ENCODE peak calls at places on chromosomes 11 and 22, in seven cellular contexts. U is mammary epithelial cell; I is CD8-positive, alpha-beta T cell; P is prostate gland; V is A549; W is esophagus squamous epithelium; S is GM12865. J is an unnamed sample.

GRCh38 chr11:75924966-75925784 is 110.2 kb downstream of the UVRAG start:
- DNase-seq in U (peak; percentile 42), I (no peak), P (peak; percentile 50), V (no peak), W (no peak), S (no peak), J (peak; percentile 41)

GRCh38 chr22:25976346-25976745 is 192.9 kb upstream of the SEZ6L start:
- DNase-seq in U (no peak), I (no peak), P (no peak), V (no peak), W (no peak), S (no peak), J (no peak)

GRCh38 chr11:123640029-123640428 is 14.4 kb downstream of the SCN3B start:
- DNase-seq in U (no peak), I (no peak), P (no peak), V (no peak), W (no peak), S (no peak), J (no peak)

GRCh38 chr22:46219650-46220049 is 30.4 kb downstream of the CDPF1 start:
- DNase-seq in U (no peak), I (no peak), P (no peak), V (no peak), W (no peak), S (peak; percentile 45), J (no peak)

GRCh38 chr22:34019190-34019845 is 99.0 kb upstream of the LARGE1 start:
- DNase-seq in U (no peak), I (no peak), P (no peak), V (no peak), W (no peak), S (peak; percentile 0), J (no peak)

GRCh38 chr11:17738350-17739207 is 4.0 kb downstream of the KCNC1 start:
- DNase-seq in U (no peak), I (no peak), P (no peak), V (no peak), W (no peak), S (no peak), J (no peak)

GRCh38 chr11:83685730-83686129 is 399.6 kb upstream of the CCDC90B start:
- DNase-seq in U (no peak), I (no peak), P (no peak), V (no peak), W (no peak), S (no peak), J (no peak)

GRCh38 chr11:9461068-9461759 is 402 bp downstream of the ZNF143 start:
- DNase-seq in U (peak; percentile 83), I (peak; percentile 86), P (peak; percentile 81), V (peak; percentile 82), W (peak; percentile 49), S (peak; percentile 96), J (peak; percentile 94)

GRCh38 chr11:67484847-67485311 is 2.1 kb downstream of the AIP start:
- DNase-seq in U (no peak), I (peak; percentile 75), P (no peak), V (no peak), W (no peak), S (peak; percentile 85), J (no peak)

GRCh38 chr11:15146271-15147003 is 31.7 kb downstream of the INSC start:
- DNase-seq in U (peak; percentile 46), I (no peak), P (no peak), V (no peak), W (no peak), S (no peak), J (peak; percentile 15)

GRCh38 chr22:17569971-17570511 is 6.7 kb downstream of the SLC25A18 start:
- DNase-seq in U (no peak), I (no peak), P (no peak), V (no peak), W (no peak), S (no peak), J (peak; percentile 67)

GRCh38 chr11:65899356-65900124 is 648 bp downstream of the FOSL1 start:
- DNase-seq in U (no peak), I (peak; percentile 61), P (no peak), V (peak; percentile 75), W (no peak), S (peak; percentile 70), J (peak; percentile 79)

GRCh38 chr11:65896009-65896999 is 3.9 kb downstream of the FOSL1 start:
- DNase-seq in U (no peak), I (no peak), P (no peak), V (no peak), W (no peak), S (no peak), J (no peak)

GRCh38 chr11:65895482-65895981 is 4.7 kb downstream of the FOSL1 start:
- DNase-seq in U (no peak), I (no peak), P (no peak), V (no peak), W (no peak), S (no peak), J (no peak)

GRCh38 chr11:65898656-65899355 is 1.4 kb downstream of the FOSL1 start:
- DNase-seq in U (peak; percentile 87), I (no peak), P (no peak), V (no peak), W (no peak), S (no peak), J (no peak)

GRCh38 chr11:65897020-65897471 is 3.1 kb downstream of the FOSL1 start:
- DNase-seq in U (no peak), I (no peak), P (no peak), V (no peak), W (no peak), S (no peak), J (peak; percentile 43)
- H3K4me3 ChIP-seq in U (peak overlapping the region; percentile 88), I (no peak overlapping the region), P (no peak overlapping the region), V (no peak overlapping the region), W (no peak overlapping the region), S (no peak overlapping the region), J (no peak overlapping the region)

GRCh38 chr11:47551086-47551485 is 1.8 kb downstream of the CELF1 start:
- DNase-seq in U (peak; percentile 37), I (no peak), P (no peak), V (peak; percentile 45), W (no peak), S (peak; percentile 65), J (no peak)
- TF ChIP-seq CTCF in U (peak; percentile 53), I (no peak), P (no peak), V (no peak), W (no peak), S (peak; percentile 50), J (peak; percentile 49)

DNA sequence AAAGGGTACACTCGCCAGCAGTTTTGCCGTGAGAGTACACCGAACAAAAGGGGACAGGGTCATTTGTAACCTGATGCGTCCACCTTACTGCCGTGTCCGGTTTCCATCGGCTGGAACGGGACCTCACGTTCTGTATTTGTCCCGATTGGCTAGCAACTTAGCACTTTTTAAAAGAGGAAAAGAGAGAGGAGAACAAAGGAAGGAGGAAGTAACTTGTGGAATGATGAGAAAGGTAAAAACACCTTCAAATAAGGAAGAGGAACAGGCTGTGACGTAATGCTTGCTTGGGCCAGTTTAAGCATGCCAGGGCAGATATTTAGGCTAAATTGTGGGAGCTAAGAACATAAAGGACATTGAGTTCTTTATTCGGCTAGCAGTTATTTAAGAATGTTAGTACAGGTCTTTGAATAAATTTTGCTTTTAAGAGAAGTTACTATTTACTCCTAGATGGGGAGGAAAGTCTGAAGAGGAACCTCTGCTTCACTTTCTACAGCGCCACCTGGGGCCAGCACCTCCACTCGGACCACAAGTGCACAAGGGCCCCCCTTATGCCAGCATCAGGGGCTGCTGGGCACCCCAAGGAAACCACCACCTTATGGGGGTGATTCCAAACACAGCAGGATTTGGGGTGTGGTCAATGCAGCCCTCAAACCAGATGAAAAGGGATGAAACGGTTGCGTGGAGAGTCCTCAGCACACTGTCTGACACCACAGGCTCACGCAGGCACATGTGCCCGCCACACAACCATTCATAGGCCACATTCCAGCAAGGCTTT is 5.8 kb downstream of the ARSA start:
- DNase-seq in U (peak; percentile 48), I (peak; percentile 51), P (peak; percentile 40), V (no peak), W (no peak), S (peak; percentile 50), J (no peak)
- H3K4me3 ChIP-seq in U (peak overlapping the region; percentile 21), I (peak overlapping the region; percentile 41), P (peak overlapping the region; percentile 14), V (no peak overlapping the region), W (peak overlapping the region; percentile 13), S (peak overlapping the region; percentile 50), J (no peak overlapping the region)

GRCh38 chr22:35542972-35543516 is 2.4 kb downstream of the RASD2 start:
- DNase-seq in U (no peak), I (no peak), P (no peak), V (no peak), W (no peak), S (no peak), J (no peak)
- TF ChIP-seq CTCF in U (no peak), I (no peak), P (no peak), V (no peak), W (no peak), S (no peak), J (no peak)

GRCh38 chr11:2927851-2928604 is 1.2 kb downstream of the PHLDA2 start:
- DNase-seq in U (peak; percentile 48), I (no peak), P (no peak), V (peak; percentile 44), W (no peak), S (no peak), J (peak; percentile 54)

GRCh38 chr11:2929880-2930704 is 872 bp upstream of the PHLDA2 start:
- DNase-seq in U (peak; percentile 69), I (peak; percentile 36), P (peak; percentile 69), V (peak; percentile 65), W (no peak), S (peak; percentile 76), J (peak; percentile 76)

GRCh38 chr11:2930705-2931415 is 1.6 kb upstream of the PHLDA2 start:
- DNase-seq in U (peak; percentile 76), I (peak; percentile 38), P (peak; percentile 86), V (peak; percentile 86), W (no peak), S (peak; percentile 76), J (peak; percentile 54)

GRCh38 chr11:2928605-2929510 is at the start of gene PHLDA2:
- DNase-seq in U (peak; percentile 74), I (peak; percentile 62), P (no peak), V (peak; percentile 64), W (no peak), S (peak; percentile 54), J (peak; percentile 74)

GRCh38 chr11:2929511-2929879 is 275 bp upstream of the PHLDA2 start:
- DNase-seq in U (peak; percentile 87), I (no peak), P (peak; percentile 68), V (peak; percentile 89), W (no peak), S (peak; percentile 32), J (peak; percentile 83)
- H3K4me3 ChIP-seq in U (peak overlapping the region; percentile 95), I (peak overlapping the region; percentile 62), P (peak overlapping the region; percentile 52), V (peak overlapping the region; percentile 67), W (peak overlapping the region; percentile 62), S (peak overlapping the region; percentile 55), J (peak overlapping the region; percentile 82)

DNA sequence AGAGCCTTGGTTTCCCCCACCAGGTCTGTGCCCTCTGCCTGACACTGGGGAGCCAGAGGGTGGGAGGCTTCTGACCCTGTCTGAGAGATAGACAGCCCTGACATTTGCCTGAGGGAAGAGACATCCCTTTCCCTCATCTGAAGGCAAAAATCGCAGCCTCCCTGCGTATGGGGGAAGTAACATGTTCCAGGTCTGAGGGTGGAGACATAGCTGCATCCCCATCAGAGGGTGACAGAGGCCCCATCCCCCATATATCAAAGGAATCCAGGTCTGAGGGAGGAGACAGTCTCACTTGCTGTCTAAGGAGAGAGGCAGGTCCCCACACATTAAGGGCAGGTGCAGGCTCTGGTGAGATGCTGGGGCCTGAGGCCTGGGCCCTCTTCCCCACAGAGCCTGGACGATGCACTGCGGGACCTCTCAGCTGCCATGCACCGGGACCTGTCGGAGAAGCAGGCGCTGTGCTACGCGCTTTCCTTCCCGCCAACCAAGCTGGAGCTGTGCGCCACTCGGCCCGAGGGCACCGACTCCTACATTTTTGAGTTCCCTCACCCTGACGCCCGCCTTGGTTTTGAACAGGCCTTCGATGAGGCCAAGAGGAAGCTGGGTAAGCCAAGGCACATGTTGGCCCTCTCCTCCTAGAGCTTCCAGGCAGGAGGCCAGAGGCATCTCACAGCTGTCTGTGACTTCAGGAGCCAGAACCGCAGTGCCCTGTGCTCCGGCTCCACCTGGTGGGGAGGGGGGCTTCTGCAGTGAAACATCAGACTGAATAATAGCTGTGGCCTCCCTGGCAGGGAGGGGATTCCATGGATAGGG is 16.1 kb upstream of the RELT start:
- DNase-seq in U (no peak), I (peak; percentile 38), P (no peak), V (peak; percentile 75), W (no peak), S (no peak), J (peak; percentile 26)
- TF ChIP-seq CTCF in U (peak; percentile 33), I (peak; percentile 44), P (no peak), V (peak; percentile 49), W (no peak), S (peak; percentile 44), J (peak; percentile 60)

J was measured in astrocyte of the spinal cord.